ENCODE peak calls at places on chromosome 7, in nine cellular contexts. W, L, C, Q, U, D, Y, N and Z are unnamed samples.
A peak's percentile ranks its signal among the peaks of the same experiment; 100 is the strongest.

GRCh38 chr7:68334613-68335303 is 1263.5 kb upstream of the AUTS2 start:
- DNase-seq in W (no peak), L (no peak), C (no peak), Q (no peak), U (no peak), D (no peak), Y (no peak), N (no peak), Z (no peak)

GRCh38 chr7:45082831-45083331 is 5.9 kb downstream of the NACAD start:
- DNase-seq in W (no peak), L (no peak), C (no peak), Q (peak; percentile 24), U (no peak), D (no peak), Y (no peak), N (peak; percentile 63), Z (no peak)

GRCh38 chr7:22718200-22718711 is 8.7 kb upstream of the IL6 start:
- DNase-seq in W (no peak), L (no peak), C (no peak), Q (no peak), U (no peak), D (no peak), Y (no peak), N (no peak), Z (no peak)

GRCh38 chr7:64883113-64883905 is 19.8 kb upstream of the ZNF273 start:
- DNase-seq in W (no peak), L (no peak), C (peak; percentile 17), Q (peak; percentile 19), U (peak; percentile 20), D (no peak), Y (no peak), N (peak; percentile 58), Z (peak; percentile 56)

GRCh38 chr7:132065193-132065972 is 509.0 kb upstream of the PODXL start:
- DNase-seq in W (no peak), L (peak; percentile 39), C (no peak), Q (peak; percentile 41), U (no peak), D (no peak), Y (no peak), N (peak; percentile 82), Z (peak; percentile 70)

GRCh38 chr7:12827920-12828319 is 140.5 kb downstream of the ARL4A start:
- DNase-seq in W (no peak), L (no peak), C (no peak), Q (no peak), U (no peak), D (no peak), Y (no peak), N (no peak), Z (no peak)

GRCh38 chr7:139231513-139232376 is 708 bp downstream of the UBN2 start:
- DNase-seq in W (peak; percentile 63), L (no peak), C (no peak), Q (peak; percentile 83), U (peak; percentile 27), D (peak; percentile 58), Y (no peak), N (peak; percentile 66), Z (no peak)

GRCh38 chr7:51428226-51428887 is 111.7 kb upstream of the COBL start:
- DNase-seq in W (peak; percentile 56), L (peak; percentile 19), C (no peak), Q (no peak), U (no peak), D (no peak), Y (no peak), N (no peak), Z (no peak)

GRCh38 chr7:127107601-127108007 is 145.1 kb downstream of the GRM8 start:
- DNase-seq in W (peak; percentile 75), L (peak; percentile 33), C (no peak), Q (peak; percentile 45), U (peak; percentile 36), D (peak; percentile 55), Y (peak; percentile 8), N (no peak), Z (no peak)

GRCh38 chr7:98982686-98983085 is 104.4 kb downstream of the TRRAP start:
- DNase-seq in W (no peak), L (no peak), C (peak; percentile 2), Q (no peak), U (no peak), D (no peak), Y (no peak), N (no peak), Z (no peak)

GRCh38 chr7:155803418-155804376 is 8.6 kb downstream of the SHH start:
- DNase-seq in W (peak; percentile 79), L (no peak), C (no peak), Q (peak; percentile 66), U (peak; percentile 78), D (no peak), Y (no peak), N (no peak), Z (no peak)

DNA sequence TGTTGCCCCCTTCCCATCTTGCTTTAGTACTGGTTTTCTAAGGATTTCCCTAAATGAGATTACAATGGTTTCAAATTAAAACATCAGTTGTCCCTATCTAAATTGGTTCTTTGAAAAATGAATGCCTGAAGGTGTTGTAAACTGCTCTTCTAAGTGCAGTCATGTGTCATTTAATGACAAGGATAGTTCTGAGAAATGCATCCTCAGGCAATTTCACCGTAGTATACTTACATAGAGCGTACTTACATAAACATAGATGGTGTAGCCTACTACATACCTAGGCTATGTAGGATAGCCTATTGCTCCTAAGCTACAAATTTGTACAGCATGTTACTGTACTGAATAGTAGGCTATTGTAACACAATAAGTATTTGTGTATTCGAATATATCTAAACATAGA is 278.1 kb downstream of the MAGI2 start:
- DNase-seq in W (no peak), L (no peak), C (no peak), Q (no peak), U (no peak), D (no peak), Y (no peak), N (no peak), Z (no peak)
- TF ChIP-seq POLR2AphosphoS5 in W (no peak), L (no peak), C (no peak), Q (no peak), U (no peak), D (no peak), Y (no peak), N (no peak), Z (no peak)

DNA sequence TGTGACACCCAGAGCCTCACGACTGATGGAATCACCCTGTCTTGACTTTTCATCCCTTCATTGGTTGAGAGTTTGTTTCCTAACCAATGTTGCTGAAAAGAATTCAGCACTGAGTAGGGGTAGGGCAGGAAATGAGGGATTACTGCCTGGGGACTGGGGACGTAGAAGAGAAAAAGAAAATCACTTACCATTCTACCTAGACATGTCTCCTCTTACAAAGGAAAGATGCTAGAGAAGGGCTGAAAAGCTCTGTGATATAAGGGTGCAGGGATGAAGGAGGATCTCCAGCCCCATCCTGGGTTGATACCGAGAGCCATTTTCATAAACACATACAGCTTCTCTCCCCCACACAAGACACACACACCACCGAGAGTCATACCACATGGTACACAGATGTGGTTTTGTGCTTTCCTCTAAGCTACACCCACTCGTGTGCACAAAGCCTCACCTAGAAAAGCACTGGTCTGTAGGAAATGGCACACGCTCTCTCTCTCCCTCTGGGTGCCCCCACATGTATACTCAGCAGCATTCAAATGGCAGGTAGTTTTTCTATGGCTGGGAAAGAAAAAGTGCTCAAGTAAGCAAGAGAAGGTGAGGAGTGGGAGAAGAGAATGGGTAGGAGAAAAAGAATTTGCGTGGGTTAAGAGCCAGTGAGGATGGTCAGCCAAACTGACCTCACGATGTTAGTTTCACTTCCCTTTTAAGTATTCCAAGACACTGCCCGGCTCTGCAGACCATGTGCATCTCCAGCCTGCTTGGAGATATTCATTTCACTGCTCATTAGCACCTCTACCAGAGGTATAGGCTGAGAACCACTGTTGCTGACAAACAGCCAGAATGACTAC is 85.8 kb downstream of the CALD1 start:
- DNase-seq in W (no peak), L (no peak), C (no peak), Q (no peak), U (no peak), D (no peak), Y (peak; percentile 19), N (no peak), Z (no peak)
- H3K27ac ChIP-seq in W (no peak overlapping the region), L (no peak overlapping the region), C (peak overlapping the region; percentile 62), Q (no peak overlapping the region), U (peak overlapping the region; percentile 78), D (no peak overlapping the region), Y (no peak overlapping the region), N (peak overlapping the region; percentile 74), Z (peak overlapping the region; percentile 84)

GRCh38 chr7:28554791-28555471 is 142.6 kb downstream of the CREB5 start:
- DNase-seq in W (no peak), L (no peak), C (no peak), Q (peak; percentile 74), U (no peak), D (no peak), Y (no peak), N (no peak), Z (no peak)

GRCh38 chr7:28550580-28551205 is 138.4 kb downstream of the CREB5 start:
- DNase-seq in W (no peak), L (no peak), C (no peak), Q (no peak), U (no peak), D (no peak), Y (no peak), N (no peak), Z (no peak)

GRCh38 chr7:28547115-28547514 is 134.8 kb downstream of the CREB5 start:
- DNase-seq in W (no peak), L (no peak), C (no peak), Q (no peak), U (no peak), D (no peak), Y (no peak), N (no peak), Z (no peak)

GRCh38 chr7:28549998-28550397 is 137.7 kb downstream of the CREB5 start:
- DNase-seq in W (no peak), L (no peak), C (no peak), Q (no peak), U (no peak), D (no peak), Y (no peak), N (no peak), Z (no peak)

DNA sequence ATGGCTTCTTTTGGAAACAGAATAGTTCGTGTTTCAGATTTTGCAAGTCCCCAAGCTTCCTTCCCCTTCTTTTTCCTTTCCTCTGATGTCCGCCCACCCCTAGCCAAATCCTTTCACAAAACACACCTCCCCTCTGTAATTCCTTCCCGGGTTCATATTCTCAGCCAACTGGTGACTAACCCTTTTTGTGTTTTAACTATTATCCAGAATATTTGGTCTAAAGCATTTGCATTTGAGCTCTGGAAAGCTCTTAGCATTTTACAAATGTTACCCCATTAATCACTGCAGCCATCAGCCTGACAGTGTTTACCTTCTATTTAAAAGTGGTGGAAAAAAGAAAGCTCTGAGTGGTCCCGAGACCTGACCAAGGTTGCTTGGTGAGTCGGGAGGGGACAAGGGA is 139.0 kb downstream of the CREB5 start:
- DNase-seq in W (no peak), L (no peak), C (no peak), Q (no peak), U (no peak), D (no peak), Y (no peak), N (no peak), Z (no peak)
- H3K4me3 ChIP-seq in W (no peak overlapping the region), L (no peak overlapping the region), C (no peak overlapping the region), Q (no peak overlapping the region), U (no peak overlapping the region), D (no peak overlapping the region), Y (no peak overlapping the region), N (no peak overlapping the region), Z (no peak overlapping the region)

DNA sequence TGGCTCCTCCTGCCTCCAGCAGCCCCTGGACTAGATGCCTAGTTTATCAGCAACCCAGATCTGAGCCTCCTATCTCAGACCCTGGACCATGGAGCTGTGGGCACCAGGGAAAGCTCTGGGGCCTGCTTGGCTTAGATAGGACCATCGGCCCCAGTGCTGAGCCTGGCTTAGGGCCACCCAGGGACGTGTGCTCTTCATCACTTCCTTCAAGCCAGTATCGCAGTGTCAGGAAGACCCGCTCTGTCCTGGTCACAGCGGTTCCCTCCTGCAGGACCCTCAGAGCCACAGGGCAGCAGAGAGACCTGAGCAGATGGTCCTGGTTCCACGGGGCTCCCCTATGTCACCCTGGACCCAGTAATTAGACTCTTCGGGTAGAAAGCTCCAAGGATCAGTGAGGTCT is 105.7 kb upstream of the FAM20C start:
- DNase-seq in W (no peak), L (no peak), C (no peak), Q (no peak), U (no peak), D (no peak), Y (no peak), N (peak; percentile 56), Z (no peak)
- TF ChIP-seq POLR2AphosphoS5 in W (no peak), L (no peak), C (no peak), Q (no peak), U (no peak), D (no peak), Y (no peak), N (no peak), Z (no peak)